ENCODE peak calls at places on chromosomes 13 and 19, in seven cellular contexts. One of them, this sample, is unnamed.

GRCh38 chr13:76936736-76937135 is 11.6 kb upstream of the ACOD1 start:
- DNase-seq in HCT116: no peak
- DNase-seq in neural progenitor cell: no peak
- DNase-seq in GM23248: peak
- DNase-seq in OCI-LY7: no peak
- DNase-seq in hepatocyte: no peak
- DNase-seq in PC-3: no peak
- DNase-seq in this sample: no peak

GRCh38 chr13:72952529-72953141 is 106.2 kb upstream of the KLF5 start:
- DNase-seq in HCT116: no peak
- DNase-seq in neural progenitor cell: no peak
- DNase-seq in GM23248: no peak
- DNase-seq in OCI-LY7: no peak
- DNase-seq in hepatocyte: peak
- DNase-seq in PC-3: peak
- DNase-seq in this sample: no peak

GRCh38 chr19:18408053-18408476 is 10.6 kb upstream of the LRRC25 start:
- DNase-seq in HCT116: no peak
- DNase-seq in neural progenitor cell: peak
- DNase-seq in GM23248: no peak
- DNase-seq in OCI-LY7: peak
- DNase-seq in hepatocyte: no peak
- DNase-seq in PC-3: peak
- DNase-seq in this sample: no peak

GRCh38 chr19:1773173-1773572 is 19.9 kb downstream of the ONECUT3 start:
- DNase-seq in HCT116: peak
- DNase-seq in neural progenitor cell: no peak
- DNase-seq in GM23248: peak
- DNase-seq in OCI-LY7: no peak
- DNase-seq in hepatocyte: no peak
- DNase-seq in PC-3: peak
- DNase-seq in this sample: no peak

GRCh38 chr13:110037925-110038573 is 251.7 kb upstream of the IRS2 start:
- DNase-seq in HCT116: no peak
- DNase-seq in neural progenitor cell: no peak
- DNase-seq in GM23248: no peak
- DNase-seq in OCI-LY7: no peak
- DNase-seq in hepatocyte: no peak
- DNase-seq in PC-3: no peak
- DNase-seq in this sample: peak

GRCh38 chr13:49935171-49936084 is 712 bp downstream of the SPRYD7 start:
- DNase-seq in HCT116: peak
- DNase-seq in neural progenitor cell: peak
- DNase-seq in GM23248: peak
- DNase-seq in OCI-LY7: peak
- DNase-seq in hepatocyte: peak
- DNase-seq in PC-3: peak
- DNase-seq in this sample: peak

GRCh38 chr19:38596057-38596981 is 21.4 kb downstream of the MAP4K1 start:
- DNase-seq in HCT116: peak
- DNase-seq in neural progenitor cell: peak
- DNase-seq in GM23248: peak
- DNase-seq in OCI-LY7: no peak
- DNase-seq in hepatocyte: peak
- DNase-seq in PC-3: peak
- DNase-seq in this sample: no peak

GRCh38 chr13:43911283-43911682 is 31.6 kb downstream of the LACC1 start:
- DNase-seq in HCT116: no peak
- DNase-seq in neural progenitor cell: no peak
- DNase-seq in GM23248: no peak
- DNase-seq in OCI-LY7: no peak
- DNase-seq in hepatocyte: no peak
- DNase-seq in PC-3: no peak
- DNase-seq in this sample: no peak

GRCh38 chr13:57527114-57527770 is 104.3 kb upstream of the PCDH17 start:
- DNase-seq in HCT116: no peak
- DNase-seq in neural progenitor cell: no peak
- DNase-seq in GM23248: no peak
- DNase-seq in OCI-LY7: no peak
- DNase-seq in hepatocyte: peak
- DNase-seq in PC-3: no peak
- DNase-seq in this sample: no peak

GRCh38 chr19:23956051-23956450 is 41.4 kb downstream of the ZNF726 start:
- DNase-seq in HCT116: no peak
- DNase-seq in neural progenitor cell: no peak
- DNase-seq in GM23248: no peak
- DNase-seq in OCI-LY7: no peak
- DNase-seq in hepatocyte: no peak
- DNase-seq in PC-3: no peak
- DNase-seq in this sample: no peak

GRCh38 chr13:85362980-85363379 is 436.2 kb downstream of the SLITRK6 start:
- DNase-seq in HCT116: no peak
- DNase-seq in neural progenitor cell: no peak
- DNase-seq in GM23248: no peak
- DNase-seq in OCI-LY7: no peak
- DNase-seq in hepatocyte: no peak
- DNase-seq in PC-3: no peak
- DNase-seq in this sample: no peak

GRCh38 chr13:112928958-112929777 is 39.8 kb upstream of the MCF2L start:
- DNase-seq in HCT116: no peak
- DNase-seq in neural progenitor cell: no peak
- DNase-seq in GM23248: peak
- DNase-seq in OCI-LY7: no peak
- DNase-seq in hepatocyte: peak
- DNase-seq in PC-3: no peak
- DNase-seq in this sample: no peak

GRCh38 chr19:29121684-29122083 is 91.3 kb downstream of the UQCRFS1 start:
- DNase-seq in HCT116: no peak
- DNase-seq in neural progenitor cell: peak
- DNase-seq in GM23248: peak
- DNase-seq in OCI-LY7: no peak
- DNase-seq in hepatocyte: peak
- DNase-seq in PC-3: no peak
- DNase-seq in this sample: no peak

GRCh38 chr19:55382013-55382412 is 2.1 kb downstream of the TMEM238 start:
- DNase-seq in HCT116: no peak
- DNase-seq in neural progenitor cell: no peak
- DNase-seq in GM23248: no peak
- DNase-seq in OCI-LY7: no peak
- DNase-seq in hepatocyte: no peak
- DNase-seq in PC-3: no peak
- DNase-seq in this sample: no peak

GRCh38 chr13:80363890-80364503 is 23.1 kb upstream of the SPRY2 start:
- DNase-seq in HCT116: no peak
- DNase-seq in neural progenitor cell: peak
- DNase-seq in GM23248: peak
- DNase-seq in OCI-LY7: peak
- DNase-seq in hepatocyte: peak
- DNase-seq in PC-3: peak
- DNase-seq in this sample: no peak

GRCh38 chr13:48625396-48626076 is 28.2 kb upstream of the CYSLTR2 start:
- DNase-seq in HCT116: no peak
- DNase-seq in neural progenitor cell: no peak
- DNase-seq in GM23248: no peak
- DNase-seq in OCI-LY7: no peak
- DNase-seq in hepatocyte: peak
- DNase-seq in PC-3: no peak
- DNase-seq in this sample: no peak

GRCh38 chr13:34421849-34422475 is 520.1 kb upstream of the NBEA start:
- DNase-seq in HCT116: no peak
- DNase-seq in neural progenitor cell: no peak
- DNase-seq in GM23248: no peak
- DNase-seq in OCI-LY7: no peak
- DNase-seq in hepatocyte: no peak
- DNase-seq in PC-3: no peak
- DNase-seq in this sample: no peak

GRCh38 chr13:111636804-111637203 is 316.4 kb downstream of the TEX29 start:
- DNase-seq in HCT116: no peak
- DNase-seq in neural progenitor cell: no peak
- DNase-seq in GM23248: no peak
- DNase-seq in OCI-LY7: no peak
- DNase-seq in hepatocyte: no peak
- DNase-seq in PC-3: no peak
- DNase-seq in this sample: no peak

GRCh38 chr13:31797154-31797775 is 57.9 kb downstream of the RXFP2 start:
- DNase-seq in HCT116: peak
- DNase-seq in neural progenitor cell: peak
- DNase-seq in GM23248: peak
- DNase-seq in OCI-LY7: no peak
- DNase-seq in hepatocyte: peak
- DNase-seq in PC-3: peak
- DNase-seq in this sample: no peak

GRCh38 chr13:46124531-46124966 is 19.7 kb upstream of the CPB2 start:
- DNase-seq in HCT116: no peak
- DNase-seq in neural progenitor cell: no peak
- DNase-seq in GM23248: no peak
- DNase-seq in OCI-LY7: peak
- DNase-seq in hepatocyte: no peak
- DNase-seq in PC-3: no peak
- DNase-seq in this sample: no peak

GRCh38 chr19:51127755-51128154 is 3.0 kb downstream of the SIGLEC9 start:
- DNase-seq in HCT116: no peak
- DNase-seq in neural progenitor cell: no peak
- DNase-seq in GM23248: peak
- DNase-seq in OCI-LY7: no peak
- DNase-seq in hepatocyte: no peak
- DNase-seq in PC-3: peak
- DNase-seq in this sample: no peak

GRCh38 chr19:27750697-27751391 is 1462.1 kb downstream of the UQCRFS1 start:
- DNase-seq in HCT116: no peak
- DNase-seq in neural progenitor cell: no peak
- DNase-seq in GM23248: no peak
- DNase-seq in OCI-LY7: no peak
- DNase-seq in hepatocyte: no peak
- DNase-seq in PC-3: no peak
- DNase-seq in this sample: no peak

GRCh38 chr13:110965038-110965754 is 50.3 kb upstream of the ANKRD10 start:
- DNase-seq in HCT116: peak
- DNase-seq in neural progenitor cell: no peak
- DNase-seq in GM23248: peak
- DNase-seq in OCI-LY7: no peak
- DNase-seq in hepatocyte: peak
- DNase-seq in PC-3: peak
- DNase-seq in this sample: no peak

DNA sequence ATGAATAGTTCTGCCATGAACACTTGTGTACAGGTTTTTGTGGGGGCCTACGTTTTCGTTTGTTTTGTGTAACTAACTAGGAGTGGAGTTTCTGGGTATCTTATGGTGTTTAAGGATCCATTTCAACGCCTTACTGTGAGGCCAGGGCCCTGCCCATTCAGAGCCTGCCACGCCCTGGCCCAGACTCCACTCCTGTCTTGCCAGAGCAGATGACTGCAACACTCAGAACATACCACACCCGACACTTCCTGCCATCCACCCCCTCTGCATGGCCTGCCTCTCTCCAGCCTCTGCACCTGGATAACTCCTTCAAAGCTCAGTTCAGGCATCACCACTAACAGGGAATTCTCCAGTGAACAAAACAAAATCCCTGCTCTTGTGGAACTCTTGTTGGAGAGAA is 43.2 kb downstream of the RGCC start:
- DNase-seq in HCT116: no peak
- DNase-seq in neural progenitor cell: no peak
- DNase-seq in GM23248: peak
- DNase-seq in OCI-LY7: peak
- DNase-seq in hepatocyte: no peak
- DNase-seq in PC-3: peak
- DNase-seq in this sample: peak
- TF ChIP-seq EZH2phosphoT487 in HCT116: no peak
- TF ChIP-seq EZH2phosphoT487 in neural progenitor cell: no peak
- TF ChIP-seq EZH2phosphoT487 in GM23248: no peak
- TF ChIP-seq EZH2phosphoT487 in OCI-LY7: no peak
- TF ChIP-seq EZH2phosphoT487 in hepatocyte: no peak
- TF ChIP-seq EZH2phosphoT487 in PC-3: no peak
- TF ChIP-seq EZH2phosphoT487 in this sample: no peak

DNA sequence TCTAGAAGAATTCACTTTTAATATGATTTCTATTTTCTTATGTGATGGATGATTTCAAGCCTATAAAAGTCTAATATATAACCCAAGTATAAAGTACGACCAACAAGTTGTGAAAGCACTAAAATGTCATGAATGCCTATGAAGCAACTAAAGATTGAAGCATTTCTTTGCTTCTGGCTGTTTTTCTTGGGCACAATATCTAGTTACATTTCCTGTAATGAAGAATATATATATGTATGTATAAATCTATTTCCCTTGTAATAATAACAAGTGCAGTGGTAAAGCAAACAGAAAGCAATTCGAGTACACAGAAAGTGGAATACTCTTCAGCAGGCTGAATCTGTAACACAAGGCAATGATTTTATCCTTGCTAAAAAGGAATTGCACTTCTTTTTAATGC is 5.4 kb downstream of the PCDH20 start:
- DNase-seq in HCT116: no peak
- DNase-seq in neural progenitor cell: no peak
- DNase-seq in GM23248: no peak
- DNase-seq in OCI-LY7: no peak
- DNase-seq in hepatocyte: no peak
- DNase-seq in PC-3: no peak
- DNase-seq in this sample: no peak
- TF ChIP-seq EZH2phosphoT487 in HCT116: no peak
- TF ChIP-seq EZH2phosphoT487 in neural progenitor cell: no peak
- TF ChIP-seq EZH2phosphoT487 in GM23248: no peak
- TF ChIP-seq EZH2phosphoT487 in OCI-LY7: no peak
- TF ChIP-seq EZH2phosphoT487 in hepatocyte: peak
- TF ChIP-seq EZH2phosphoT487 in PC-3: no peak
- TF ChIP-seq EZH2phosphoT487 in this sample: no peak

GRCh38 chr13:98468352-98468751 is 108.6 kb downstream of the STK24 start:
- DNase-seq in HCT116: no peak
- DNase-seq in neural progenitor cell: no peak
- DNase-seq in GM23248: no peak
- DNase-seq in OCI-LY7: no peak
- DNase-seq in hepatocyte: no peak
- DNase-seq in PC-3: no peak
- DNase-seq in this sample: no peak

GRCh38 chr13:98462946-98463345 is 114.0 kb downstream of the STK24 start:
- DNase-seq in HCT116: no peak
- DNase-seq in neural progenitor cell: no peak
- DNase-seq in GM23248: no peak
- DNase-seq in OCI-LY7: no peak
- DNase-seq in hepatocyte: no peak
- DNase-seq in PC-3: no peak
- DNase-seq in this sample: no peak

GRCh38 chr13:98468929-98469328 is 108.0 kb downstream of the STK24 start:
- DNase-seq in HCT116: no peak
- DNase-seq in neural progenitor cell: no peak
- DNase-seq in GM23248: no peak
- DNase-seq in OCI-LY7: no peak
- DNase-seq in hepatocyte: no peak
- DNase-seq in PC-3: no peak
- DNase-seq in this sample: no peak

GRCh38 chr13:98467263-98467985 is 109.5 kb downstream of the STK24 start:
- DNase-seq in HCT116: no peak
- DNase-seq in neural progenitor cell: no peak
- DNase-seq in GM23248: no peak
- DNase-seq in OCI-LY7: no peak
- DNase-seq in hepatocyte: no peak
- DNase-seq in PC-3: no peak
- DNase-seq in this sample: no peak

GRCh38 chr13:98466634-98467236 is 110.2 kb downstream of the STK24 start:
- DNase-seq in HCT116: no peak
- DNase-seq in neural progenitor cell: peak
- DNase-seq in GM23248: peak
- DNase-seq in OCI-LY7: no peak
- DNase-seq in hepatocyte: no peak
- DNase-seq in PC-3: peak
- DNase-seq in this sample: no peak
- TF ChIP-seq EZH2phosphoT487 in HCT116: no peak
- TF ChIP-seq EZH2phosphoT487 in neural progenitor cell: no peak
- TF ChIP-seq EZH2phosphoT487 in GM23248: no peak
- TF ChIP-seq EZH2phosphoT487 in OCI-LY7: no peak
- TF ChIP-seq EZH2phosphoT487 in hepatocyte: no peak
- TF ChIP-seq EZH2phosphoT487 in PC-3: no peak
- TF ChIP-seq EZH2phosphoT487 in this sample: no peak

GRCh38 chr19:15251749-15252397 is 19.6 kb upstream of the EPHX3 start:
- DNase-seq in HCT116: no peak
- DNase-seq in neural progenitor cell: peak
- DNase-seq in GM23248: peak
- DNase-seq in OCI-LY7: no peak
- DNase-seq in hepatocyte: peak
- DNase-seq in PC-3: peak
- DNase-seq in this sample: no peak
- TF ChIP-seq EZH2phosphoT487 in HCT116: no peak
- TF ChIP-seq EZH2phosphoT487 in neural progenitor cell: no peak
- TF ChIP-seq EZH2phosphoT487 in GM23248: no peak
- TF ChIP-seq EZH2phosphoT487 in OCI-LY7: no peak
- TF ChIP-seq EZH2phosphoT487 in hepatocyte: no peak
- TF ChIP-seq EZH2phosphoT487 in PC-3: no peak
- TF ChIP-seq EZH2phosphoT487 in this sample: no peak